ENCODE peak calls at places on chromosomes 11 and 22, in nine cellular contexts. N is epithelial cell of prostate; U is upper lobe of right lung; P is dorsolateral prefrontal cortex; T is pancreas; Y is fibroblast of lung; B is body of pancreas; Q is A549; C is CD4-positive, alpha-beta memory T cell. S is an unnamed sample.

GRCh38 chr11:22558638-22559037 is 67.0 kb downstream of the FANCF start:
- DNase-seq in N (no peak), U (no peak), P (no peak), T (no peak), Y (peak; percentile 54), B (peak; percentile 29), Q (no peak), C (no peak), S (no peak)

GRCh38 chr11:26860411-26860810 is 133.5 kb upstream of the FIBIN start:
- DNase-seq in N (no peak), U (no peak), P (no peak), T (no peak), Y (no peak), B (no peak), Q (no peak), C (no peak), S (no peak)

GRCh38 chr22:46171940-46172339 is 21.6 kb downstream of the PPARA start:
- DNase-seq in N (peak; percentile 69), U (no peak), P (no peak), T (no peak), Y (peak; percentile 79), B (peak; percentile 38), Q (no peak), C (no peak), S (no peak)

GRCh38 chr11:128906185-128907065 is 15.3 kb downstream of the KCNJ5 start:
- DNase-seq in N (no peak), U (no peak), P (no peak), T (no peak), Y (no peak), B (no peak), Q (no peak), C (no peak), S (no peak)

GRCh38 chr11:107999759-108000455 is 8.8 kb upstream of the CUL5 start:
- DNase-seq in N (no peak), U (no peak), P (no peak), T (no peak), Y (peak; percentile 59), B (peak; percentile 21), Q (peak; percentile 67), C (peak; percentile 24), S (no peak)

GRCh38 chr11:67312187-67313021 is 9.1 kb downstream of the SSH3 start:
- DNase-seq in N (peak; percentile 98), U (peak; percentile 71), P (no peak), T (no peak), Y (no peak), B (no peak), Q (no peak), C (peak; percentile 53), S (no peak)

GRCh38 chr22:40081662-40082061 is 86.9 kb downstream of the FAM83F start:
- DNase-seq in N (no peak), U (no peak), P (no peak), T (no peak), Y (no peak), B (no peak), Q (no peak), C (no peak), S (no peak)

GRCh38 chr11:59755701-59756495 is 722 bp downstream of the STX3 start:
- DNase-seq in N (peak; percentile 20), U (peak; percentile 91), P (peak; percentile 46), T (peak; percentile 89), Y (peak; percentile 77), B (peak; percentile 85), Q (peak; percentile 70), C (peak; percentile 41), S (peak; percentile 34)

GRCh38 chr11:94876645-94877445 is 96.5 kb downstream of the CWC15 start:
- DNase-seq in N (no peak), U (peak; percentile 76), P (no peak), T (no peak), Y (peak; percentile 97), B (peak; percentile 48), Q (peak; percentile 64), C (no peak), S (peak; percentile 33)

GRCh38 chr22:16958475-16958874 is 49.5 kb downstream of the GAB4 start:
- DNase-seq in N (no peak), U (no peak), P (no peak), T (no peak), Y (no peak), B (no peak), Q (no peak), C (no peak), S (no peak)

GRCh38 chr11:46675288-46675851 is 25.0 kb downstream of the ARHGAP1 start:
- DNase-seq in N (peak; percentile 49), U (peak; percentile 62), P (no peak), T (no peak), Y (peak; percentile 72), B (peak; percentile 75), Q (peak; percentile 52), C (no peak), S (peak; percentile 70)

GRCh38 chr11:64619196-64619595 is 28.2 kb downstream of the SLC22A12 start:
- DNase-seq in N (no peak), U (peak; percentile 81), P (no peak), T (peak; percentile 36), Y (no peak), B (peak; percentile 21), Q (no peak), C (no peak), S (no peak)

GRCh38 chr11:92827132-92827531 is 142.3 kb upstream of the MTNR1B start:
- DNase-seq in N (no peak), U (no peak), P (no peak), T (no peak), Y (peak; percentile 42), B (no peak), Q (no peak), C (no peak), S (no peak)
- H3K27ac ChIP-seq in N (no peak overlapping the region), U (no peak overlapping the region), P (no peak overlapping the region), T (no peak overlapping the region), Y (no peak overlapping the region), B (no peak overlapping the region), Q (no peak overlapping the region), C (no peak overlapping the region), S (no peak overlapping the region)

GRCh38 chr11:121889168-121889567 is 226.8 kb downstream of the BLID start:
- DNase-seq in N (no peak), U (no peak), P (no peak), T (no peak), Y (peak; percentile 39), B (no peak), Q (no peak), C (no peak), S (no peak)

GRCh38 chr11:121891134-121891533 is 224.9 kb downstream of the BLID start:
- DNase-seq in N (no peak), U (no peak), P (no peak), T (no peak), Y (no peak), B (no peak), Q (no peak), C (no peak), S (no peak)

GRCh38 chr11:121892131-121892681 is 223.8 kb downstream of the BLID start:
- DNase-seq in N (no peak), U (no peak), P (no peak), T (no peak), Y (peak; percentile 81), B (no peak), Q (no peak), C (no peak), S (no peak)

GRCh38 chr11:121889931-121890330 is 226.1 kb downstream of the BLID start:
- DNase-seq in N (no peak), U (no peak), P (no peak), T (no peak), Y (peak; percentile 80), B (no peak), Q (no peak), C (no peak), S (no peak)

GRCh38 chr11:121890377-121890776 is 225.6 kb downstream of the BLID start:
- DNase-seq in N (no peak), U (no peak), P (no peak), T (no peak), Y (peak; percentile 99), B (no peak), Q (no peak), C (no peak), S (no peak)
- H3K27ac ChIP-seq in N (no peak overlapping the region), U (no peak overlapping the region), P (no peak overlapping the region), T (no peak overlapping the region), Y (no peak overlapping the region), B (no peak overlapping the region), Q (no peak overlapping the region), C (no peak overlapping the region), S (no peak overlapping the region)

GRCh38 chr11:70487763-70488162 is 89.4 kb downstream of the CTTN start:
- DNase-seq in N (no peak), U (no peak), P (no peak), T (peak; percentile 29), Y (no peak), B (no peak), Q (no peak), C (no peak), S (no peak)

GRCh38 chr11:70489276-70489675 is 90.9 kb downstream of the CTTN start:
- DNase-seq in N (no peak), U (peak; percentile 32), P (no peak), T (no peak), Y (no peak), B (no peak), Q (no peak), C (no peak), S (no peak)

GRCh38 chr11:70487160-70487559 is 88.8 kb downstream of the CTTN start:
- DNase-seq in N (no peak), U (no peak), P (no peak), T (no peak), Y (no peak), B (no peak), Q (no peak), C (no peak), S (no peak)

GRCh38 chr11:70486731-70487130 is 88.4 kb downstream of the CTTN start:
- DNase-seq in N (no peak), U (no peak), P (no peak), T (no peak), Y (no peak), B (no peak), Q (no peak), C (no peak), S (no peak)

GRCh38 chr11:70488171-70488570 is 89.8 kb downstream of the CTTN start:
- DNase-seq in N (no peak), U (no peak), P (no peak), T (peak; percentile 22), Y (no peak), B (no peak), Q (no peak), C (no peak), S (no peak)
- H3K27ac ChIP-seq in N (no peak overlapping the region), U (no peak overlapping the region), P (peak overlapping the region; percentile 38), T (no peak overlapping the region), Y (no peak overlapping the region), B (no peak overlapping the region), Q (no peak overlapping the region), C (no peak overlapping the region), S (no peak overlapping the region)

GRCh38 chr11:62532096-62532495 is 14.5 kb downstream of the AHNAK start:
- DNase-seq in N (no peak), U (no peak), P (no peak), T (no peak), Y (no peak), B (no peak), Q (no peak), C (no peak), S (no peak)
- H3K27ac ChIP-seq in N (no peak overlapping the region), U (no peak overlapping the region), P (no peak overlapping the region), T (no peak overlapping the region), Y (no peak overlapping the region), B (no peak overlapping the region), Q (no peak overlapping the region), C (no peak overlapping the region), S (no peak overlapping the region)

GRCh38 chr22:19760652-19761002 is at the start of gene TBX1:
- DNase-seq in N (no peak), U (no peak), P (no peak), T (peak; percentile 33), Y (no peak), B (no peak), Q (no peak), C (no peak), S (no peak)
- H3K27ac ChIP-seq in N (no peak within 1 kb of the TSS), U (no peak within 1 kb of the TSS), P (no peak within 1 kb of the TSS), T (no peak within 1 kb of the TSS), Y (no peak within 1 kb of the TSS), B (no peak within 1 kb of the TSS), Q (peak within 1 kb of the TSS; percentile 90), C (no peak within 1 kb of the TSS), S (no peak within 1 kb of the TSS)

S was measured in substantia nigra.